ENCODE peak calls at places on chromosomes 4 and X, in seven cellular contexts. I is esophagus squamous epithelium, N is H54, D is heart left ventricle, B is ovary, Q is GM12891, C is stomach. W is an unnamed sample.

GRCh38 chr4:53576218-53576617 is 15.1 kb downstream of the LNX1 start:
- DNase-seq in D (no peak), B (no peak), I (no peak), Q (no peak), C (no peak), N (no peak), W (no peak)

GRCh38 chr4:155572106-155572703 is 94.4 kb upstream of the GUCY1A1 start:
- DNase-seq in N (no peak), B (no peak), D (no peak), C (no peak), I (no peak), Q (no peak), W (no peak)

GRCh38 chrX:138858946-138859345 is 147.4 kb upstream of the FGF13 start:
- DNase-seq in D (no peak), Q (no peak), B (no peak), C (no peak), I (no peak), N (no peak), W (no peak)

GRCh38 chrX:31506360-31506759 is 434.5 kb upstream of the FTHL17 start:
- DNase-seq in C (no peak), D (no peak), I (no peak), N (no peak), B (no peak), Q (no peak), W (no peak)

GRCh38 chr4:173490817-173491518 is 39.1 kb downstream of the HAND2 start:
- DNase-seq in C (no peak), D (no peak), Q (no peak), I (no peak), B (no peak), N (no peak), W (no peak)

GRCh38 chr4:37389967-37390580 is 145.5 kb downstream of the NWD2 start:
- DNase-seq in B (no peak), C (no peak), Q (no peak), I (no peak), D (no peak), N (no peak), W (peak)

GRCh38 chr4:131091896-131092295 is 1995.9 kb downstream of the C4orf33 start:
- DNase-seq in N (no peak), I (no peak), D (no peak), B (no peak), C (no peak), Q (no peak), W (peak)

GRCh38 chr4:169132561-169133305 is 122.7 kb upstream of the CBR4 start:
- DNase-seq in D (no peak), Q (no peak), I (no peak), C (no peak), B (no peak), N (peak), W (no peak)

GRCh38 chrX:97326456-97326855 is 442.7 kb downstream of the RPA4 start:
- DNase-seq in Q (peak), C (no peak), N (no peak), I (no peak), D (no peak), B (no peak), W (no peak)

GRCh38 chrX:139882299-139882698 is 50.6 kb downstream of the ATP11C start:
- DNase-seq in N (no peak), C (no peak), D (no peak), Q (no peak), B (no peak), I (no peak), W (no peak)

GRCh38 chrX:97046861-97047260 is 163.2 kb downstream of the RPA4 start:
- DNase-seq in Q (no peak), B (no peak), C (no peak), D (no peak), N (no peak), I (no peak), W (no peak)

GRCh38 chr4:98996056-98996941 is 778 bp downstream of the METAP1 start:
- DNase-seq in I (no peak), N (no peak), D (no peak), Q (peak), C (no peak), B (peak), W (peak)

GRCh38 chr4:98993419-98994071 is 2.0 kb upstream of the METAP1 start:
- DNase-seq in C (no peak), Q (no peak), D (peak), B (no peak), N (no peak), I (no peak), W (no peak)

GRCh38 chr4:98994474-98995182 is 893 bp upstream of the METAP1 start:
- DNase-seq in D (no peak), Q (no peak), N (no peak), C (no peak), B (peak), I (no peak), W (no peak)

GRCh38 chr4:98997176-98997575 is 1.7 kb downstream of the METAP1 start:
- DNase-seq in D (no peak), C (no peak), B (no peak), N (no peak), I (no peak), Q (no peak), W (peak)

GRCh38 chr4:98995183-98996055 is at the start of gene METAP1:
- DNase-seq in N (peak), I (peak), C (peak), D (peak), B (peak), Q (peak), W (peak)
- TF ChIP-seq POLR2A in N (peak), I (no peak), C (peak), D (peak), B (peak), Q (peak), W (peak)

DNA sequence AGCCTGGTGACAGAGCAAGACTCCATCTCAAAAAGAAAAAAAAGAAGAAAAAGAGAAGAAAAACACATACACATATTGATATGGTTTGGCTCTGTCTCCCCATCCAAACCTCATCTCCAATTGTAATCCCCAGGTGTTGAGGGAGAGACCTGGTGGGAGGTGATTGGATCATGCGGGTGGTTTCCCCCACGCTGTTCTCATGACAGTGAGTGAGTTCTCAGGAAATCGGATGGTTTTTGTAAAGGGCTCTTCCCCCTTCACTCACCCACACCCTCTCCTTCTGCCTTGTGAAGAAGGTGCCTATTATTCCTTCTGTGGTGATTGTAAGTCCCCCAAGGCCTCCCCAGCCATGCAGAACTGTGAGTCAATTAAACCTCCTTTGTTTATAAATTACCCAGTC is 68.4 kb downstream of the LDB2 start:
- DNase-seq in D (no peak), Q (no peak), I (no peak), C (no peak), N (no peak), B (no peak), W (no peak)
- TF ChIP-seq POLR2A in D (no peak), Q (no peak), I (no peak), C (no peak), N (no peak), B (no peak), W (no peak)

GRCh38 chr4:98617358-98618047 is 40.9 kb downstream of the TSPAN5 start:
- DNase-seq in I (no peak), C (no peak), B (no peak), N (no peak), D (no peak), Q (no peak), W (no peak)
- TF ChIP-seq POLR2A in I (no peak), C (no peak), B (no peak), N (no peak), D (no peak), Q (no peak), W (no peak)

DNA sequence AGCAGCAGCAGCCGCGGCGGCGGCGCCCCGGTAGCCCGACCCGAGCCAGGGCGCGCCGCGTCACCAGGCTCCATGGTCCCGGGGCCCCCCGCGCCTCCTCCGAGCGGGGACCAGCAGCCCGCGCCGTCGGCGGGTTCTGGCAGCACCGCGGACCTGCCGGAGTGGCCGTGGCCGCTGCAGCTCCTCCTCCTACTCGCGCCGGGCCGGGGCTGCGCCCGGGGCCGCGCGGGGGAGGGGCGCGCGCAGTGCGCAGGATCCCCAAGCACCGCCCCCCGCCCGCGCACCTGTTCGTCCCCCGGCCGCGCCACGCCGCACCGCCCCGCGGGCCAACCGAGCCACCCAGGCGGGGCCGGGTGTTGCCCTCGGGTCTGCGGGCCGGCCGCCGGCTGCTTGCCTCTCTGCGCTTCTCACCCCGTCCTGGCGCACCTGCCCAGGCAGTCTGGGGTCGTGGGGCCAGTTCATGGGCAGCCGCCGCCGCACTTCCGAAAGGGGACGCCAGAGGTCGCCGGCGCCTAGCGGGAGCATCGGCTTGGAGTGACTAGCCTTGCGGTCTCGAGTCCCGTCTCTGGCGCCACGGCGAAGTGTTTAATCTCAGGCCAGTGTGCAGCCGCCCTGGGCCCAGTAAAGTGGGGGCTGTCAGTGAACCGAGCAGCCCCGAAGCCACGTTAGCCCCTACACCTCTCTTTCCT is at the start of gene SLC9A7:
- DNase-seq in D (peak), B (peak), Q (peak), C (peak), I (no peak), N (no peak), W (peak)
- TF ChIP-seq POLR2A in D (no peak), B (no peak), Q (no peak), C (no peak), I (no peak), N (peak), W (no peak)

DNA sequence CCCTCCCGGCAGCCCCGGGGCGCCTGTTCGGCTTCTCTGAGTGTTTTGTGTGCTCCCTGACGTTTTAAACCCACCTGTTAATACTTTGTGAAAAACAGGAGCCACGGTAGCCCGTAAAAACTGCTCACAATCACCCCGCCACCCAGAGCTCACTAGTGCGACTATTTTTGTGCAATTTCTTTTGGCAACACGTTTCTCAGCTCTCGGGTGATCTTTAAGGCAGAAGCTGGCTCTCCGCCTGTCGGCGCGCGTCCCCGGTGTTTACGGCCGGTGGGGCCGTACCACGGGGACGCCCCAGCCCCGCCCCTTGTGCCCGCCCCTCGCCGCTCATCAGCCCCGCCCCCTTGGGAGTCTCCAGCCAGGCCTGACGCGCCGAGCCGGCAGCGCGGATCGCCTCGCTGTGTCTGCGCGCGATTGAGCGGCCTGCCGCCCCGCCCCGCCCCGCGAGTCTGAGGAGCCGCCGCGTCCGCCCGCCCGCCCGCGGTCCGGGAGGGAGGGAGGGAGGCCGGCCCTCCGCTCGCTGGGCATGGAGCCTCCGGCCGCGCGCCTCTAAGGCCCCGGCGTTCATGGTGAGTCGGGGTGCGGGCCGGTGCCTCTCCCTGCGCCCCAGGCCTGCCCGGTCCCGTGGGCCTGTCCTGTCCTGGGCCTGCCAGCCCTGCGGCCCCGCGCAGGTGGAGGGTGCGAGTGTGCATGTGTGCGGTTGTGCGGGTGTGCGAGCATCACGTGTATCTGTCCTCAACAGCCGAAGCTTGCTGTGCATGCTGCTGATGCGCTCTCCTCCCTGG is 56.2 kb upstream of the TADA2B start:
- DNase-seq in B (peak), N (peak), D (peak), C (peak), I (peak), Q (peak), W (peak)
- TF ChIP-seq POLR2A in B (peak), N (peak), D (peak), C (no peak), I (peak), Q (peak), W (peak)

DNA sequence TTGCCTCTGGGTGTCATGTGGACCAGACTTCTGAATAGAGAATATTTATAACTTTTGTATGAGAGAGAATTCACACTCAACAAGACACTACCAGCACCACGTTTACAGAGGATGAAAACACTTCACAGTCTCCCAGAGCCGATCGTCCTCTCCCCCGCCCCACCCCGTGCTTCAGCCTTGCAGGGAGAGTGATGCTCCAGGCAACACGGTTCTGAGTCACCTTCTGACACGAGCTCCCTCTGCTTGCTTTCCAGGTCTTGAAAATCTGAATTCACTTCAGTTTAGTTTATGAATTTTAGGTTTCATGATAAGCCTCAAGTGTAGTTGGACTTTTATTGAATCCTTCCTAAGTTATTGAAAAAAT is 59.8 kb downstream of the CPLX1 start:
- DNase-seq in N (peak), B (no peak), D (no peak), I (no peak), C (no peak), Q (no peak), W (no peak)
- TF ChIP-seq POLR2A in N (no peak), B (no peak), D (no peak), I (no peak), C (no peak), Q (no peak), W (no peak)

GRCh38 chr4:140150886-140151699 is 2.9 kb downstream of the MAML3 start:
- DNase-seq in I (no peak), N (peak), C (peak), D (peak), B (peak), Q (peak), W (peak)
- TF ChIP-seq POLR2A in I (no peak), N (peak), C (no peak), D (no peak), B (peak), Q (no peak), W (peak)

GRCh38 chr4:187664011-187664410 is 331.6 kb upstream of the ZFP42 start:
- DNase-seq in D (no peak), N (no peak), C (no peak), B (no peak), I (no peak), Q (no peak), W (no peak)

GRCh38 chr4:187666634-187667033 is 328.9 kb upstream of the ZFP42 start:
- DNase-seq in C (no peak), I (no peak), B (no peak), D (no peak), Q (no peak), N (no peak), W (no peak)

GRCh38 chr4:187663076-187663475 is 332.5 kb upstream of the ZFP42 start:
- DNase-seq in I (no peak), D (no peak), Q (no peak), N (no peak), C (no peak), B (no peak), W (no peak)

GRCh38 chr4:187667095-187667494 is 328.5 kb upstream of the ZFP42 start:
- DNase-seq in B (no peak), I (no peak), Q (no peak), D (no peak), N (no peak), C (no peak), W (no peak)

GRCh38 chr4:187668683-187669082 is 326.9 kb upstream of the ZFP42 start:
- DNase-seq in I (no peak), N (no peak), B (no peak), Q (no peak), D (no peak), C (no peak), W (no peak)
- TF ChIP-seq POLR2A in I (no peak), N (no peak), B (no peak), Q (no peak), D (no peak), C (no peak), W (no peak)

GRCh38 chrX:27915617-27916016 is 65.6 kb downstream of the DCAF8L1 start:
- DNase-seq in N (no peak), C (no peak), Q (no peak), D (no peak), I (no peak), B (no peak), W (no peak)

DNA sequence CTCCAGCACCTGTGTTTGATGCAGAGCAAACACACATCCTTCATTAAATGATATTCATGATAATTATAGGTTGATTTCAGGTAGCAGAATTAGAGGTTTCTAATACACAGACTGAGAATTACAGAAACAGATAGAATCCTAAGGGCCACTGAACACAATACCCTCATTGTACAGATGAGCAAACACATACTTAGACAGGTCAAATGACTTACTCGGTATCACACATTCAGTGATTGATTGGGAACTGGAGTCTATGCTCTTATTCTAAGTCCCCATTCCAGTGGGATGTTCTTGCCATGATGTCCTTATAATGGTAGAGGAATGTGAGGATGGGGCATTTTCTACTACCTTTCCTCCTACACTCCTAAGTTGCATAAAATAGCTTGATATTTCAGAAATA is 70.8 kb downstream of the DCAF8L1 start:
- DNase-seq in B (no peak), D (no peak), Q (no peak), N (no peak), C (no peak), I (no peak), W (no peak)
- TF ChIP-seq POLR2A in B (no peak), D (no peak), Q (no peak), N (no peak), C (no peak), I (no peak), W (no peak)